ENCODE peak calls at places on chromosomes 6 and 20, in eight cellular contexts. M is ovary, C is pancreas, S is Panc1, Y is suprapubic skin, B is GM12865, O is OCI-LY7, T is uterus. N is an unnamed sample.

GRCh38 chr20:59994697-59995122 is 36.5 kb downstream of the CDH26 start:
- DNase-seq in M (no peak), C (no peak), S (no peak), Y (no peak), B (no peak), O (no peak), T (peak), N (peak)

GRCh38 chr20:52565614-52566013 is 374.0 kb upstream of the ZFP64 start:
- DNase-seq in M (no peak), C (no peak), S (no peak), Y (no peak), B (no peak), O (no peak), T (no peak), N (no peak)

GRCh38 chr6:159953091-159953581 is 15.7 kb upstream of the IGF2R start:
- DNase-seq in M (peak), C (no peak), S (no peak), Y (no peak), B (no peak), O (no peak), T (peak), N (peak)

GRCh38 chr6:131765081-131765852 is 42.6 kb upstream of the ENPP1 start:
- DNase-seq in M (no peak), C (no peak), S (no peak), Y (no peak), B (no peak), O (no peak), T (no peak), N (peak)

GRCh38 chr20:725491-725890 is 42.8 kb downstream of the SLC52A3 start:
- DNase-seq in M (no peak), C (no peak), S (no peak), Y (no peak), B (no peak), O (no peak), T (no peak), N (no peak)

GRCh38 chr6:90496617-90497016 is 90.3 kb downstream of the MAP3K7 start:
- DNase-seq in M (no peak), C (no peak), S (no peak), Y (no peak), B (no peak), O (no peak), T (no peak), N (no peak)

GRCh38 chr6:25121186-25121585 is 158.0 kb upstream of the CARMIL1 start:
- DNase-seq in M (no peak), C (no peak), S (no peak), Y (no peak), B (no peak), O (no peak), T (no peak), N (no peak)

GRCh38 chr6:21769405-21769851 is 175.9 kb downstream of the SOX4 start:
- DNase-seq in M (peak), C (no peak), S (no peak), Y (no peak), B (no peak), O (no peak), T (peak), N (peak)

GRCh38 chr6:14542670-14543366 is 425.2 kb downstream of the CD83 start:
- DNase-seq in M (no peak), C (no peak), S (no peak), Y (no peak), B (peak), O (peak), T (no peak), N (peak)

GRCh38 chr6:147724454-147724853 is 216.0 kb downstream of the SAMD5 start:
- DNase-seq in M (no peak), C (no peak), S (no peak), Y (no peak), B (no peak), O (no peak), T (no peak), N (no peak)

GRCh38 chr20:57990396-57990987 is 238.0 kb downstream of the ANKRD60 start:
- DNase-seq in M (no peak), C (no peak), S (no peak), Y (no peak), B (no peak), O (no peak), T (no peak), N (peak)

GRCh38 chr6:107713214-107713962 is 110.7 kb downstream of the SCML4 start:
- DNase-seq in M (no peak), C (no peak), S (no peak), Y (no peak), B (peak), O (peak), T (no peak), N (no peak)

GRCh38 chr6:41568585-41569384 is 22.6 kb downstream of the FOXP4 start:
- DNase-seq in M (no peak), C (no peak), S (no peak), Y (no peak), B (no peak), O (no peak), T (peak), N (no peak)

GRCh38 chr6:119426619-119427018 is 77.1 kb upstream of the MAN1A1 start:
- DNase-seq in M (no peak), C (no peak), S (no peak), Y (no peak), B (no peak), O (no peak), T (no peak), N (peak)

GRCh38 chr20:4546342-4546741 is 175.4 kb upstream of the PRND start:
- DNase-seq in M (no peak), C (no peak), S (no peak), Y (no peak), B (no peak), O (no peak), T (no peak), N (no peak)

GRCh38 chr6:108592371-108593337 is 31.9 kb downstream of the FOXO3 start:
- DNase-seq in M (no peak), C (no peak), S (no peak), Y (no peak), B (peak), O (peak), T (peak), N (peak)

GRCh38 chr6:69044534-69044933 is 409.5 kb downstream of the ADGRB3 start:
- DNase-seq in M (no peak), C (no peak), S (no peak), Y (no peak), B (no peak), O (no peak), T (no peak), N (peak)

GRCh38 chr6:110063864-110064263 is 85.8 kb downstream of the GPR6 start:
- DNase-seq in M (no peak), C (no peak), S (no peak), Y (no peak), B (peak), O (no peak), T (no peak), N (no peak)

DNA sequence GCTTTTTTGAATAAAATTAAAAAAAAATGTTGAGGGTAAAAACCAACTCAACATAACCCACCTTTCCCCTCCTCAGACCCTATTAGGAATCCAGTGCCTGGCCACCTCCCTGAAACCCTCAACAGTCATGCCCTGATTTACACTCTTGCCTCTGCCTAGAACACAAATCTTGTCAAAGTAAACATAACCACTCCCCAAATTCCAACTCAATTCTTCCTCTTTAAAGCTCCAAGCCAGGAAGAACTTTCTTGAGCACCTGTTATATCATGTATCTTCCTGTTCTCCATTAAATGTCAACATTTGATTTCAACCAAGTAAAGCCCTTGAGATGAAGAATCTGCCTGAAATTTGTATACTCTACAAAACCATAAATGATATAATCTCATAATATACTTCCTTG is 198.0 kb upstream of the SHLD1 start:
- DNase-seq in M (no peak), C (no peak), S (no peak), Y (no peak), B (no peak), O (no peak), T (no peak), N (no peak)
- TF ChIP-seq CTCF in M (no peak), C (no peak), S (no peak), Y (no peak), B (no peak), O (no peak), T (no peak), N (no peak)

GRCh38 chr6:39225543-39225942 is 3.7 kb downstream of the KCNK5 start:
- DNase-seq in M (no peak), C (no peak), S (no peak), Y (no peak), B (no peak), O (no peak), T (no peak), N (no peak)
- H3K4me3 ChIP-seq in M (no peak), C (peak), S (no peak), Y (peak), B (no peak), O (no peak), T (no peak), N (no peak)

DNA sequence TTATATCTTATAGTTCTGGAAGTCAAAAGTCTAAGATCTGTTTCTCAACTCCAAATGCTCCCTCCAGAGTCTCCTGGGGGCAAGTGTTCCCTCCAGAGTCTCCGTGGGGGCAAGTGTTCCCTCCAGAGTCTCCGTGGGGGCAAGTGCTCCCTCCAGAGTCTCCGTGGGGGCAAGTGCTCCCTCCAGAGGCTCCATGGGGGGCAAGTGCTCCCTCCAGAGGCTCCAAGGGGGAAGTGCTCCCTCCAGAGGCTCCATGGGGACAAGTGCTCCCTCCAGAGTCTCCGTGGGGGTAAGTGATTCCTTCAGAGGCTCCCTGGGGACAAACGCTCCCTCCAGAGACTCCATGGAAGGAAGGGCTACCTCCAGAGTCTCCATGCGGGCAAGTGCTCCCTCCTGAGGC is 34.0 kb upstream of the THBS2 start:
- DNase-seq in M (no peak), C (no peak), S (no peak), Y (no peak), B (no peak), O (no peak), T (no peak), N (peak)
- TF ChIP-seq CTCF in M (no peak), C (no peak), S (no peak), Y (no peak), B (no peak), O (no peak), T (no peak), N (peak)

GRCh38 chr6:99604161-99605073 is 2.2 kb upstream of the PRDM13 start:
- DNase-seq in M (no peak), C (no peak), S (no peak), Y (no peak), B (no peak), O (no peak), T (no peak), N (no peak)
- H3K4me3 ChIP-seq in M (no peak), C (peak), S (peak), Y (peak), B (peak), O (no peak), T (no peak), N (no peak)

GRCh38 chr6:154805288-154805911 is 72.2 kb downstream of the SCAF8 start:
- DNase-seq in M (no peak), C (no peak), S (no peak), Y (no peak), B (peak), O (peak), T (no peak), N (peak)
- TF ChIP-seq CTCF in M (peak), C (no peak), S (peak), Y (peak), B (peak), O (peak), T (peak), N (peak)

GRCh38 chr6:43625393-43625992 is 3.6 kb downstream of the GTPBP2 start:
- DNase-seq in M (no peak), C (no peak), S (no peak), Y (peak), B (no peak), O (no peak), T (no peak), N (no peak)

GRCh38 chr6:43624786-43625288 is 4.2 kb downstream of the GTPBP2 start:
- DNase-seq in M (no peak), C (no peak), S (no peak), Y (peak), B (no peak), O (no peak), T (no peak), N (no peak)

GRCh38 chr6:43629104-43629504 is at the start of gene GTPBP2:
- DNase-seq in M (peak), C (peak), S (peak), Y (peak), B (peak), O (peak), T (peak), N (peak)

GRCh38 chr6:43628392-43629103 is 516 bp downstream of the GTPBP2 start:
- DNase-seq in M (peak), C (no peak), S (no peak), Y (no peak), B (peak), O (peak), T (peak), N (peak)

GRCh38 chr6:43627008-43627825 is 1.8 kb downstream of the GTPBP2 start:
- DNase-seq in M (peak), C (no peak), S (peak), Y (peak), B (peak), O (no peak), T (peak), N (peak)
- H3K4me3 ChIP-seq in M (no peak), C (peak), S (peak), Y (no peak), B (peak), O (no peak), T (no peak), N (peak)

DNA sequence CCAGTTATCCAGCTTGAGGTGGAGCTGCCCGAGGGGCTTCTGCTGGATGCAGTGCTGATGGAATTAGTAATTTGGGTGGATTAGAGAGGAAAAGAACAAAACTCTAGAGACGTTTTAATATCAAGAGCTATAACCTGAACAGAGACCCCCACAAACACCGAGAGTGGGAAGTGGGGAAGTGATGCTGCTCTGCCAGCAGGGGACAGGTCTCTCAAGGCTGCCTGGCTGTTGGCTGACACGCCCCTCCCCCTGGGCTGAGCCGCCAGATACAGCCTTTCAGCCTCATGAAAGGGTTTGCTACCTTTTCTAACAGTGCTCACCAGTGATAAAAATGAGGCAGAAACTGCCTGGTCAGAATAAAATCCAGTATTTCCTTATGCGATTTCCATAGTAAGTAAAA is 9.6 kb downstream of the LEMD2 start:
- DNase-seq in M (no peak), C (no peak), S (no peak), Y (no peak), B (no peak), O (peak), T (no peak), N (no peak)
- TF ChIP-seq CTCF in M (no peak), C (no peak), S (no peak), Y (no peak), B (no peak), O (no peak), T (no peak), N (no peak)

DNA sequence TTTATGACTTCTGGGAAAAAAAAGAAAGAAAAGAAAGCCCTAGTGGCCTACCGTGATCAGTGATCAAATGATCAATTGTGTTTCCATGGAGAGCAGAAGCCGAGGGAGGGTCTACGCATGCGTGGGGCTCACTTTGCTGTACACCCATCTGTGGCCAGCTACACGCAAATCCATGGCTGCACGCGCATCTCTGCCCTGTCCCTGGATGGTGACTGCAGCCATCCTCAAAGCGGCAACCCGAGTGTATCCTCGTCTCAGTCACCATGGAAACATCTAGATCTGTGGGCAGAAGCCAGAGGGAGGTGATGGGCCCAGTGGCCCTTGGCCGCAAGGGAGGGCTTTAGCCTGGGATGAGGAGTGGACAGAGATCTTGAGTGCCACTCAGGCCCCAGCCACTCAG is 786 bp upstream of the ULBP3 start:
- DNase-seq in M (peak), C (peak), S (no peak), Y (no peak), B (no peak), O (no peak), T (no peak), N (no peak)
- H3K4me3 ChIP-seq in M (no peak), C (peak), S (peak), Y (no peak), B (no peak), O (no peak), T (no peak), N (no peak)